ENCODE peak calls at places on chromosomes 3 and 15, in nine cellular contexts. One of them, this sample, is unnamed.

GRCh38 chr3:111667621-111668239 is 72.6 kb upstream of the ZBED2 start:
- DNase-seq in GM12878: peak; percentile 69
- DNase-seq in SK-N-SH: no peak
- DNase-seq in CD8-positive, alpha-beta T cell: peak; percentile 52
- DNase-seq in IMR-90: peak; percentile 69
- DNase-seq in naive thymus-derived CD4-positive, alpha-beta T cell: peak; percentile 88
- DNase-seq in esophagus squamous epithelium: peak; percentile 21
- DNase-seq in lung: peak; percentile 33
- DNase-seq in endothelial cell of umbilical vein: peak; percentile 50
- DNase-seq in this sample: no peak

GRCh38 chr3:66393486-66394260 is 107.1 kb downstream of the LRIG1 start:
- DNase-seq in GM12878: peak; percentile 47
- DNase-seq in SK-N-SH: no peak
- DNase-seq in CD8-positive, alpha-beta T cell: peak; percentile 45
- DNase-seq in IMR-90: peak; percentile 14
- DNase-seq in naive thymus-derived CD4-positive, alpha-beta T cell: peak; percentile 66
- DNase-seq in esophagus squamous epithelium: no peak
- DNase-seq in lung: no peak
- DNase-seq in endothelial cell of umbilical vein: peak; percentile 81
- DNase-seq in this sample: no peak

GRCh38 chr3:124032351-124032880 is 40.5 kb upstream of the ROPN1 start:
- DNase-seq in GM12878: no peak
- DNase-seq in SK-N-SH: peak; percentile 73
- DNase-seq in CD8-positive, alpha-beta T cell: no peak
- DNase-seq in IMR-90: no peak
- DNase-seq in naive thymus-derived CD4-positive, alpha-beta T cell: no peak
- DNase-seq in esophagus squamous epithelium: no peak
- DNase-seq in lung: no peak
- DNase-seq in endothelial cell of umbilical vein: no peak
- DNase-seq in this sample: no peak

GRCh38 chr3:18666655-18667054 is 241.5 kb upstream of the SATB1 start:
- DNase-seq in GM12878: no peak
- DNase-seq in SK-N-SH: no peak
- DNase-seq in CD8-positive, alpha-beta T cell: no peak
- DNase-seq in IMR-90: no peak
- DNase-seq in naive thymus-derived CD4-positive, alpha-beta T cell: no peak
- DNase-seq in esophagus squamous epithelium: no peak
- DNase-seq in lung: no peak
- DNase-seq in endothelial cell of umbilical vein: no peak
- DNase-seq in this sample: no peak

GRCh38 chr15:71128939-71129562 is 13.8 kb downstream of the THSD4 start:
- DNase-seq in GM12878: no peak
- DNase-seq in SK-N-SH: no peak
- DNase-seq in CD8-positive, alpha-beta T cell: no peak
- DNase-seq in IMR-90: peak; percentile 47
- DNase-seq in naive thymus-derived CD4-positive, alpha-beta T cell: no peak
- DNase-seq in esophagus squamous epithelium: no peak
- DNase-seq in lung: no peak
- DNase-seq in endothelial cell of umbilical vein: no peak
- DNase-seq in this sample: no peak

GRCh38 chr3:13420817-13421755 is 964 bp upstream of the NUP210 start:
- DNase-seq in GM12878: peak; percentile 57
- DNase-seq in SK-N-SH: no peak
- DNase-seq in CD8-positive, alpha-beta T cell: peak; percentile 66
- DNase-seq in IMR-90: no peak
- DNase-seq in naive thymus-derived CD4-positive, alpha-beta T cell: peak; percentile 84
- DNase-seq in esophagus squamous epithelium: peak; percentile 24
- DNase-seq in lung: peak; percentile 34
- DNase-seq in endothelial cell of umbilical vein: no peak
- DNase-seq in this sample: no peak

GRCh38 chr3:53940651-53941050 is 49.0 kb upstream of the SELENOK start:
- DNase-seq in GM12878: no peak
- DNase-seq in SK-N-SH: no peak
- DNase-seq in CD8-positive, alpha-beta T cell: no peak
- DNase-seq in IMR-90: no peak
- DNase-seq in naive thymus-derived CD4-positive, alpha-beta T cell: no peak
- DNase-seq in esophagus squamous epithelium: no peak
- DNase-seq in lung: no peak
- DNase-seq in endothelial cell of umbilical vein: no peak
- DNase-seq in this sample: no peak

GRCh38 chr3:12868039-12869024 is 27.0 kb upstream of the RPL32 start:
- DNase-seq in GM12878: no peak
- DNase-seq in SK-N-SH: peak; percentile 89
- DNase-seq in CD8-positive, alpha-beta T cell: peak; percentile 40
- DNase-seq in IMR-90: peak; percentile 87
- DNase-seq in naive thymus-derived CD4-positive, alpha-beta T cell: peak; percentile 51
- DNase-seq in esophagus squamous epithelium: no peak
- DNase-seq in lung: peak; percentile 86
- DNase-seq in endothelial cell of umbilical vein: peak; percentile 83
- DNase-seq in this sample: peak; percentile 60

GRCh38 chr3:5568451-5568850 is 380.9 kb downstream of the EDEM1 start:
- DNase-seq in GM12878: no peak
- DNase-seq in SK-N-SH: no peak
- DNase-seq in CD8-positive, alpha-beta T cell: no peak
- DNase-seq in IMR-90: no peak
- DNase-seq in naive thymus-derived CD4-positive, alpha-beta T cell: no peak
- DNase-seq in esophagus squamous epithelium: no peak
- DNase-seq in lung: no peak
- DNase-seq in endothelial cell of umbilical vein: no peak
- DNase-seq in this sample: no peak

GRCh38 chr3:178084938-178085816 is 451.1 kb upstream of the KCNMB2 start:
- DNase-seq in GM12878: no peak
- DNase-seq in SK-N-SH: peak; percentile 70
- DNase-seq in CD8-positive, alpha-beta T cell: peak; percentile 3
- DNase-seq in IMR-90: peak; percentile 83
- DNase-seq in naive thymus-derived CD4-positive, alpha-beta T cell: peak; percentile 76
- DNase-seq in esophagus squamous epithelium: no peak
- DNase-seq in lung: peak; percentile 61
- DNase-seq in endothelial cell of umbilical vein: peak; percentile 86
- DNase-seq in this sample: peak; percentile 17

GRCh38 chr3:158617982-158618875 is 26.1 kb upstream of the GFM1 start:
- DNase-seq in GM12878: no peak
- DNase-seq in SK-N-SH: no peak
- DNase-seq in CD8-positive, alpha-beta T cell: no peak
- DNase-seq in IMR-90: no peak
- DNase-seq in naive thymus-derived CD4-positive, alpha-beta T cell: no peak
- DNase-seq in esophagus squamous epithelium: no peak
- DNase-seq in lung: no peak
- DNase-seq in endothelial cell of umbilical vein: no peak
- DNase-seq in this sample: no peak

GRCh38 chr15:43998607-43999006 is 171.8 kb downstream of the WDR76 start:
- DNase-seq in GM12878: no peak
- DNase-seq in SK-N-SH: peak; percentile 37
- DNase-seq in CD8-positive, alpha-beta T cell: no peak
- DNase-seq in IMR-90: peak; percentile 71
- DNase-seq in naive thymus-derived CD4-positive, alpha-beta T cell: no peak
- DNase-seq in esophagus squamous epithelium: no peak
- DNase-seq in lung: no peak
- DNase-seq in endothelial cell of umbilical vein: peak; percentile 93
- DNase-seq in this sample: no peak

GRCh38 chr15:35182841-35183479 is 97.9 kb upstream of the NANOGP8 start:
- DNase-seq in GM12878: peak; percentile 45
- DNase-seq in SK-N-SH: no peak
- DNase-seq in CD8-positive, alpha-beta T cell: no peak
- DNase-seq in IMR-90: no peak
- DNase-seq in naive thymus-derived CD4-positive, alpha-beta T cell: no peak
- DNase-seq in esophagus squamous epithelium: no peak
- DNase-seq in lung: no peak
- DNase-seq in endothelial cell of umbilical vein: no peak
- DNase-seq in this sample: no peak

GRCh38 chr15:35181538-35181937 is 96.4 kb upstream of the NANOGP8 start:
- DNase-seq in GM12878: peak; percentile 21
- DNase-seq in SK-N-SH: no peak
- DNase-seq in CD8-positive, alpha-beta T cell: no peak
- DNase-seq in IMR-90: peak; percentile 63
- DNase-seq in naive thymus-derived CD4-positive, alpha-beta T cell: no peak
- DNase-seq in esophagus squamous epithelium: no peak
- DNase-seq in lung: no peak
- DNase-seq in endothelial cell of umbilical vein: peak; percentile 50
- DNase-seq in this sample: no peak

GRCh38 chr15:35179739-35180138 is 94.6 kb upstream of the NANOGP8 start:
- DNase-seq in GM12878: no peak
- DNase-seq in SK-N-SH: no peak
- DNase-seq in CD8-positive, alpha-beta T cell: no peak
- DNase-seq in IMR-90: no peak
- DNase-seq in naive thymus-derived CD4-positive, alpha-beta T cell: no peak
- DNase-seq in esophagus squamous epithelium: no peak
- DNase-seq in lung: no peak
- DNase-seq in endothelial cell of umbilical vein: no peak
- DNase-seq in this sample: no peak

GRCh38 chr15:35186346-35186745 is 101.3 kb upstream of the NANOGP8 start:
- DNase-seq in GM12878: no peak
- DNase-seq in SK-N-SH: no peak
- DNase-seq in CD8-positive, alpha-beta T cell: no peak
- DNase-seq in IMR-90: no peak
- DNase-seq in naive thymus-derived CD4-positive, alpha-beta T cell: no peak
- DNase-seq in esophagus squamous epithelium: no peak
- DNase-seq in lung: no peak
- DNase-seq in endothelial cell of umbilical vein: no peak
- DNase-seq in this sample: no peak

DNA sequence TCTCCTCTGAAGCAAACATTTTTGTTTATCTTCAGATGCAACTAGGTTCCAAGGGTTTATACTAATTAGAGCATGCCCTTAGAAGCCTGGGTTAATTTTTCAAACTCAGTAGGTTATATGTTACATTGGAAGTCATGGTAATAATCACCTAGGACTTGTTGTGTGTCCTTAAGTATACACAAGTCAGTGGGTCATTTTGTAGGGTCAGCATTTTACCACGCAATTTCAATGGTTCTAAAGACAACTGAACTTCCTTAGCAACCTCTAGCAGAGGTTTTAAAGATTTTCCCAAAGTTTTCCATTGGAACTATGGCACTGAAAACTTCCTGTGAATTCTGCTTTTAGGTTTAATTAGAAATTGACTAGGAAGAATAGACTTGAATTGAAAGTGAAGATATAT is 99.6 kb upstream of the NANOGP8 start:
- DNase-seq in GM12878: no peak
- DNase-seq in SK-N-SH: no peak
- DNase-seq in CD8-positive, alpha-beta T cell: no peak
- DNase-seq in IMR-90: no peak
- DNase-seq in naive thymus-derived CD4-positive, alpha-beta T cell: no peak
- DNase-seq in esophagus squamous epithelium: no peak
- DNase-seq in lung: no peak
- DNase-seq in endothelial cell of umbilical vein: no peak
- DNase-seq in this sample: no peak
- H3K4me1 ChIP-seq in GM12878: peaks cover 3% of the 10 kb centered on the region
- H3K4me1 ChIP-seq in SK-N-SH: no peaks in the 10 kb centered on the region
- H3K4me1 ChIP-seq in CD8-positive, alpha-beta T cell: no peaks in the 10 kb centered on the region
- H3K4me1 ChIP-seq in IMR-90: peaks cover 2% of the 10 kb centered on the region
- H3K4me1 ChIP-seq in naive thymus-derived CD4-positive, alpha-beta T cell: no peaks in the 10 kb centered on the region
- H3K4me1 ChIP-seq in esophagus squamous epithelium: no peaks in the 10 kb centered on the region
- H3K4me1 ChIP-seq in lung: no peaks in the 10 kb centered on the region
- H3K4me1 ChIP-seq in endothelial cell of umbilical vein: peaks cover 3% of the 10 kb centered on the region
- H3K4me1 ChIP-seq in this sample: no peaks in the 10 kb centered on the region

GRCh38 chr15:66803182-66803729 is 101.2 kb downstream of the SMAD6 start:
- DNase-seq in GM12878: no peak
- DNase-seq in SK-N-SH: peak; percentile 71
- DNase-seq in CD8-positive, alpha-beta T cell: no peak
- DNase-seq in IMR-90: peak; percentile 98
- DNase-seq in naive thymus-derived CD4-positive, alpha-beta T cell: no peak
- DNase-seq in esophagus squamous epithelium: no peak
- DNase-seq in lung: peak; percentile 94
- DNase-seq in endothelial cell of umbilical vein: peak; percentile 98
- DNase-seq in this sample: peak; percentile 70

GRCh38 chr15:66801266-66801665 is 99.2 kb downstream of the SMAD6 start:
- DNase-seq in GM12878: no peak
- DNase-seq in SK-N-SH: no peak
- DNase-seq in CD8-positive, alpha-beta T cell: no peak
- DNase-seq in IMR-90: no peak
- DNase-seq in naive thymus-derived CD4-positive, alpha-beta T cell: no peak
- DNase-seq in esophagus squamous epithelium: no peak
- DNase-seq in lung: no peak
- DNase-seq in endothelial cell of umbilical vein: no peak
- DNase-seq in this sample: no peak

GRCh38 chr15:66802087-66803001 is 100.3 kb downstream of the SMAD6 start:
- DNase-seq in GM12878: no peak
- DNase-seq in SK-N-SH: no peak
- DNase-seq in CD8-positive, alpha-beta T cell: no peak
- DNase-seq in IMR-90: peak; percentile 62
- DNase-seq in naive thymus-derived CD4-positive, alpha-beta T cell: no peak
- DNase-seq in esophagus squamous epithelium: no peak
- DNase-seq in lung: no peak
- DNase-seq in endothelial cell of umbilical vein: peak; percentile 46
- DNase-seq in this sample: no peak

GRCh38 chr15:66805207-66805975 is 103.4 kb downstream of the SMAD6 start:
- DNase-seq in GM12878: no peak
- DNase-seq in SK-N-SH: no peak
- DNase-seq in CD8-positive, alpha-beta T cell: no peak
- DNase-seq in IMR-90: no peak
- DNase-seq in naive thymus-derived CD4-positive, alpha-beta T cell: no peak
- DNase-seq in esophagus squamous epithelium: no peak
- DNase-seq in lung: no peak
- DNase-seq in endothelial cell of umbilical vein: no peak
- DNase-seq in this sample: no peak

DNA sequence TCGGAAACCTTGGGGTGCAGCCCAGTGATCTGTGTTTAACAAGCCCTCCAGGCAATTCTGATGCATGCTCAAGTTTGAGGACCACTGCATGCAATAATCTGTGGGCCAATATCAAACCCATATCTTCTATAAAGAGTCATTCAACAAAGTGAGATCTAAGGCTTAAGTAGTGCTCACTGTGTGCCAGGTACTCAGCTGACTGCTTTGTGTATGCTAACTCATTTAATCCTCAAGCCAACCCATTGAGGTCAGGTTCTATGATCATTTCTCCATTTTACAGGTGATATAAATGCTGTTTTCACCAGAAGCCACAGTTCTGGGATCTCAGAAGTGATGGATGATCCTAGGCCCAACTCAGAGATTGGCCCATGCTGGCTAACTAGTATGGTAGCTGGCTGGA is 101.7 kb downstream of the SMAD6 start:
- DNase-seq in GM12878: no peak
- DNase-seq in SK-N-SH: no peak
- DNase-seq in CD8-positive, alpha-beta T cell: no peak
- DNase-seq in IMR-90: no peak
- DNase-seq in naive thymus-derived CD4-positive, alpha-beta T cell: no peak
- DNase-seq in esophagus squamous epithelium: no peak
- DNase-seq in lung: no peak
- DNase-seq in endothelial cell of umbilical vein: no peak
- DNase-seq in this sample: no peak
- H3K4me1 ChIP-seq in GM12878: no peaks in the 10 kb centered on the region
- H3K4me1 ChIP-seq in SK-N-SH: peaks cover 34% of the 10 kb centered on the region
- H3K4me1 ChIP-seq in CD8-positive, alpha-beta T cell: no peaks in the 10 kb centered on the region
- H3K4me1 ChIP-seq in IMR-90: peaks cover 29% of the 10 kb centered on the region
- H3K4me1 ChIP-seq in naive thymus-derived CD4-positive, alpha-beta T cell: no peaks in the 10 kb centered on the region
- H3K4me1 ChIP-seq in esophagus squamous epithelium: peaks cover 18% of the 10 kb centered on the region
- H3K4me1 ChIP-seq in lung: peaks cover 9% of the 10 kb centered on the region
- H3K4me1 ChIP-seq in endothelial cell of umbilical vein: peaks cover 31% of the 10 kb centered on the region
- H3K4me1 ChIP-seq in this sample: peaks cover 13% of the 10 kb centered on the region

GRCh38 chr3:143825513-143825912 is 22.8 kb downstream of the SLC9A9 start:
- DNase-seq in GM12878: peak; percentile 50
- DNase-seq in SK-N-SH: no peak
- DNase-seq in CD8-positive, alpha-beta T cell: peak; percentile 9
- DNase-seq in IMR-90: no peak
- DNase-seq in naive thymus-derived CD4-positive, alpha-beta T cell: peak; percentile 45
- DNase-seq in esophagus squamous epithelium: no peak
- DNase-seq in lung: no peak
- DNase-seq in endothelial cell of umbilical vein: peak; percentile 23
- DNase-seq in this sample: no peak
- H3K4me1 ChIP-seq in GM12878: peaks cover 21% of the 10 kb centered on the region
- H3K4me1 ChIP-seq in SK-N-SH: no peaks in the 10 kb centered on the region
- H3K4me1 ChIP-seq in CD8-positive, alpha-beta T cell: peaks cover 13% of the 10 kb centered on the region
- H3K4me1 ChIP-seq in IMR-90: no peaks in the 10 kb centered on the region
- H3K4me1 ChIP-seq in naive thymus-derived CD4-positive, alpha-beta T cell: peaks cover 10% of the 10 kb centered on the region
- H3K4me1 ChIP-seq in esophagus squamous epithelium: peaks cover 5% of the 10 kb centered on the region
- H3K4me1 ChIP-seq in lung: no peaks in the 10 kb centered on the region
- H3K4me1 ChIP-seq in endothelial cell of umbilical vein: peaks cover 14% of the 10 kb centered on the region
- H3K4me1 ChIP-seq in this sample: no peaks in the 10 kb centered on the region

GRCh38 chr3:151761581-151761980 is 27.9 kb downstream of the AADACL2 start:
- DNase-seq in GM12878: no peak
- DNase-seq in SK-N-SH: no peak
- DNase-seq in CD8-positive, alpha-beta T cell: no peak
- DNase-seq in IMR-90: no peak
- DNase-seq in naive thymus-derived CD4-positive, alpha-beta T cell: no peak
- DNase-seq in esophagus squamous epithelium: no peak
- DNase-seq in lung: no peak
- DNase-seq in endothelial cell of umbilical vein: no peak
- DNase-seq in this sample: no peak
- H3K4me1 ChIP-seq in GM12878: no peaks in the 10 kb centered on the region
- H3K4me1 ChIP-seq in SK-N-SH: no peaks in the 10 kb centered on the region
- H3K4me1 ChIP-seq in CD8-positive, alpha-beta T cell: no peaks in the 10 kb centered on the region
- H3K4me1 ChIP-seq in IMR-90: no peaks in the 10 kb centered on the region
- H3K4me1 ChIP-seq in naive thymus-derived CD4-positive, alpha-beta T cell: no peaks in the 10 kb centered on the region
- H3K4me1 ChIP-seq in esophagus squamous epithelium: no peaks in the 10 kb centered on the region
- H3K4me1 ChIP-seq in lung: no peaks in the 10 kb centered on the region
- H3K4me1 ChIP-seq in endothelial cell of umbilical vein: peaks cover 12% of the 10 kb centered on the region
- H3K4me1 ChIP-seq in this sample: peaks cover 4% of the 10 kb centered on the region